ENCODE peak calls at places on chromosomes 4 and X, in nine cellular contexts. I is progenitor cell of endocrine pancreas, L is OCI-LY7, Q is GM13977, A is heart right ventricle, W is activated B cell treated with CpG ODN at 0.5 μM for 24 hours, F is lower leg skin, N is fibroblast of lung, U is astrocyte of the cerebellum. R is an unnamed sample.

GRCh38 chrX:48590203-48591103 is 6.8 kb upstream of the WDR13 start:
- DNase-seq in I (no peak), L (no peak), Q (no peak), A (no peak), W (no peak), F (no peak), N (peak), U (no peak), R (no peak)

GRCh38 chrX:23623797-23624196 is 43.5 kb upstream of the PRDX4 start:
- DNase-seq in I (no peak), L (no peak), Q (no peak), A (no peak), W (no peak), F (no peak), N (no peak), U (no peak), R (no peak)

GRCh38 chrX:9906919-9907318 is 60.2 kb upstream of the CLDN34 start:
- DNase-seq in I (no peak), L (no peak), Q (no peak), A (no peak), W (no peak), F (no peak), N (no peak), U (no peak), R (no peak)

GRCh38 chr4:168514249-168514852 is 17.5 kb downstream of the PALLD start:
- DNase-seq in I (no peak), L (peak), Q (peak), A (no peak), W (no peak), F (no peak), N (peak), U (peak), R (no peak)

GRCh38 chr4:60313616-60314015 is 886.5 kb upstream of the ADGRL3 start:
- DNase-seq in I (no peak), L (no peak), Q (no peak), A (no peak), W (no peak), F (no peak), N (peak), U (peak), R (no peak)

GRCh38 chr4:184845367-184846011 is 19.7 kb upstream of the ACSL1 start:
- DNase-seq in I (no peak), L (no peak), Q (no peak), A (no peak), W (no peak), F (no peak), N (peak), U (peak), R (no peak)

GRCh38 chr4:102438396-102438795 is 62.8 kb upstream of the NFKB1 start:
- DNase-seq in I (no peak), L (no peak), Q (no peak), A (no peak), W (no peak), F (no peak), N (peak), U (no peak), R (no peak)

GRCh38 chr4:11729548-11729947 is 300.9 kb upstream of the HS3ST1 start:
- DNase-seq in I (no peak), L (no peak), Q (no peak), A (no peak), W (no peak), F (no peak), N (peak), U (no peak), R (no peak)

GRCh38 chr4:76783836-76784235 is 114.1 kb downstream of the SOWAHB start:
- DNase-seq in I (no peak), L (no peak), Q (no peak), A (no peak), W (no peak), F (no peak), N (peak), U (no peak), R (no peak)

GRCh38 chrX:50081282-50081955 is 119.4 kb downstream of the AKAP4 start:
- DNase-seq in I (no peak), L (no peak), Q (no peak), A (peak), W (no peak), F (no peak), N (no peak), U (no peak), R (no peak)

GRCh38 chrX:154711264-154711663 is 39.6 kb downstream of the GAB3 start:
- DNase-seq in I (no peak), L (no peak), Q (no peak), A (no peak), W (no peak), F (no peak), N (no peak), U (no peak), R (no peak)

GRCh38 chr4:99863-100262 is 24.4 kb upstream of the ZNF718 start:
- DNase-seq in I (no peak), L (no peak), Q (no peak), A (no peak), W (no peak), F (no peak), N (peak), U (no peak), R (no peak)

GRCh38 chrX:139831689-139832456 is 101.0 kb downstream of the ATP11C start:
- DNase-seq in I (no peak), L (no peak), Q (no peak), A (peak), W (no peak), F (peak), N (peak), U (peak), R (no peak)

GRCh38 chrX:2261838-2262678 is 238.7 kb downstream of the DHRSX start:
- DNase-seq in I (no peak), L (no peak), Q (no peak), A (no peak), W (no peak), F (no peak), N (peak), U (peak), R (no peak)

GRCh38 chr4:122709236-122709635 is 23.3 kb upstream of the BBS12 start:
- DNase-seq in I (no peak), L (no peak), Q (no peak), A (no peak), W (no peak), F (no peak), N (no peak), U (no peak), R (no peak)

GRCh38 chr4:95505149-95505548 is 43.6 kb downstream of the UNC5C start:
- DNase-seq in I (no peak), L (no peak), Q (no peak), A (no peak), W (no peak), F (no peak), N (peak), U (peak), R (no peak)

GRCh38 chr4:38224850-38225249 is 264.7 kb downstream of the PTTG2 start:
- DNase-seq in I (no peak), L (no peak), Q (no peak), A (no peak), W (no peak), F (no peak), N (no peak), U (no peak), R (no peak)

GRCh38 chrX:129932792-129933321 is 26.9 kb downstream of the UTP14A start:
- DNase-seq in I (no peak), L (no peak), Q (no peak), A (peak), W (no peak), F (no peak), N (no peak), U (no peak), R (no peak)

GRCh38 chr4:86092684-86093083 is 267.2 kb downstream of the MAPK10 start:
- DNase-seq in I (no peak), L (no peak), Q (no peak), A (no peak), W (no peak), F (no peak), N (peak), U (peak), R (no peak)

GRCh38 chr4:134906404-134907023 is 704.9 kb upstream of the PABPC4L start:
- DNase-seq in I (no peak), L (no peak), Q (no peak), A (no peak), W (no peak), F (no peak), N (peak), U (peak), R (no peak)

GRCh38 chr4:120977435-120977997 is 55.0 kb upstream of the PRDM5 start:
- DNase-seq in I (no peak), L (peak), Q (peak), A (no peak), W (no peak), F (no peak), N (peak), U (peak), R (no peak)

GRCh38 chr4:137543198-137543597 is 10.9 kb upstream of the PCDH18 start:
- DNase-seq in I (no peak), L (no peak), Q (no peak), A (no peak), W (no peak), F (no peak), N (no peak), U (no peak), R (no peak)

GRCh38 chr4:6688879-6689505 is 4.7 kb upstream of the S100P start:
- DNase-seq in I (peak), L (no peak), Q (peak), A (no peak), W (no peak), F (no peak), N (peak), U (peak), R (peak)
- TF ChIP-seq CTCF in I (peak), L (no peak), Q (no peak), A (no peak), W (no peak), F (no peak), N (no peak), U (no peak), R (no peak)

GRCh38 chr4:24910504-24910903 is 2.3 kb downstream of the CCDC149 start:
- DNase-seq in I (no peak), L (no peak), Q (no peak), A (no peak), W (no peak), F (no peak), N (peak), U (no peak), R (no peak)

GRCh38 chr4:24913099-24913445 is 230 bp upstream of the CCDC149 start:
- DNase-seq in I (no peak), L (no peak), Q (no peak), A (no peak), W (no peak), F (no peak), N (no peak), U (no peak), R (no peak)

GRCh38 chr4:24914460-24914859 is 1.6 kb upstream of the CCDC149 start:
- DNase-seq in I (no peak), L (no peak), Q (no peak), A (no peak), W (no peak), F (no peak), N (no peak), U (no peak), R (no peak)

GRCh38 chr4:24915121-24915922 is 2.5 kb upstream of the CCDC149 start:
- DNase-seq in I (no peak), L (no peak), Q (peak), A (no peak), W (no peak), F (no peak), N (peak), U (no peak), R (no peak)

GRCh38 chr4:24912252-24913098 is at the start of gene CCDC149:
- DNase-seq in I (peak), L (no peak), Q (peak), A (peak), W (no peak), F (no peak), N (peak), U (no peak), R (no peak)
- TF ChIP-seq CTCF in I (peak), L (no peak), Q (no peak), A (peak), W (no peak), F (no peak), N (no peak), U (peak), R (no peak)

DNA sequence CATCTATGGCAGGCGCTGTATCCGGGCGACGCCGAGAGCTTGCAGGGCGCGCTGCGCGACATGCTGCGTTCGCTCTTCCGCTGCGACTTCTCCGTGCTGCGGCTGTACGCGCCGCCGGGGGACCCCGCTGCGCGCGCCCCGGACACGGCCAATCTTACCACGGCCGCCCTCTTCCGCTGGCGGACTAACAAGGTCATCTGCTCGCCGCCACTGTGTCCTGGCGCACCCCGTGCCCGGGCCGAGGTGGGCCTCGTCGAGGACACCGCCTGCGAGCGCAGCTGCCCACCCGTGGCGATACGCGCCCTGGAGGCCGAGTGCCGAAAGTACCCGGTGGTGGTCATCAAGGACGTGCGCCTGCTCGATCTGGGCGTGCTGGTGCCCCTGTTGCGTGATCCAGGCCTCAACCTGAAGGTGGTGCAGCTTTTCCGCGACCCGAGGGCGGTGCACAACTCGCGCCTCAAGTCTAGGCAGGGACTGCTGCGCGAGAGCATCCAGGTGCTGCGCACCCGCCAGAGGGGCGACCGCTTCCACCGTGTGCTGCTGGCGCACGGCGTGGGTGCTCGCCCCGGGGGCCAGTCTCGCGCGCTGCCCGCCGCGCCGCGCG is 874 bp downstream of the CHST7 start:
- DNase-seq in I (peak), L (peak), Q (peak), A (no peak), W (no peak), F (no peak), N (peak), U (no peak), R (peak)
- TF ChIP-seq CTCF in I (no peak), L (peak), Q (no peak), A (no peak), W (no peak), F (no peak), N (no peak), U (no peak), R (no peak)

GRCh38 chr4:108155373-108155772 is 13.4 kb downstream of the LEF1 start:
- DNase-seq in I (no peak), L (no peak), Q (no peak), A (no peak), W (no peak), F (no peak), N (peak), U (peak), R (no peak)
- TF ChIP-seq CTCF in I (no peak), L (no peak), Q (no peak), A (peak), W (no peak), F (no peak), N (no peak), U (peak), R (no peak)

GRCh38 chrX:152913354-152913753 is 15.5 kb downstream of the ZNF185 start:
- DNase-seq in I (no peak), L (no peak), Q (no peak), A (no peak), W (no peak), F (no peak), N (no peak), U (no peak), R (no peak)

GRCh38 chrX:152912641-152913040 is 14.8 kb downstream of the ZNF185 start:
- DNase-seq in I (no peak), L (no peak), Q (no peak), A (no peak), W (no peak), F (no peak), N (no peak), U (no peak), R (no peak)

GRCh38 chrX:152913915-152914314 is 16.0 kb downstream of the ZNF185 start:
- DNase-seq in I (no peak), L (no peak), Q (no peak), A (no peak), W (no peak), F (no peak), N (no peak), U (no peak), R (no peak)

GRCh38 chrX:152915541-152916241 is 17.8 kb downstream of the ZNF185 start:
- DNase-seq in I (peak), L (peak), Q (peak), A (no peak), W (peak), F (no peak), N (peak), U (peak), R (no peak)

GRCh38 chrX:152912121-152912520 is 14.3 kb downstream of the ZNF185 start:
- DNase-seq in I (no peak), L (no peak), Q (no peak), A (no peak), W (no peak), F (no peak), N (no peak), U (no peak), R (no peak)
- TF ChIP-seq CTCF in I (no peak), L (peak), Q (peak), A (peak), W (no peak), F (no peak), N (no peak), U (no peak), R (no peak)

DNA sequence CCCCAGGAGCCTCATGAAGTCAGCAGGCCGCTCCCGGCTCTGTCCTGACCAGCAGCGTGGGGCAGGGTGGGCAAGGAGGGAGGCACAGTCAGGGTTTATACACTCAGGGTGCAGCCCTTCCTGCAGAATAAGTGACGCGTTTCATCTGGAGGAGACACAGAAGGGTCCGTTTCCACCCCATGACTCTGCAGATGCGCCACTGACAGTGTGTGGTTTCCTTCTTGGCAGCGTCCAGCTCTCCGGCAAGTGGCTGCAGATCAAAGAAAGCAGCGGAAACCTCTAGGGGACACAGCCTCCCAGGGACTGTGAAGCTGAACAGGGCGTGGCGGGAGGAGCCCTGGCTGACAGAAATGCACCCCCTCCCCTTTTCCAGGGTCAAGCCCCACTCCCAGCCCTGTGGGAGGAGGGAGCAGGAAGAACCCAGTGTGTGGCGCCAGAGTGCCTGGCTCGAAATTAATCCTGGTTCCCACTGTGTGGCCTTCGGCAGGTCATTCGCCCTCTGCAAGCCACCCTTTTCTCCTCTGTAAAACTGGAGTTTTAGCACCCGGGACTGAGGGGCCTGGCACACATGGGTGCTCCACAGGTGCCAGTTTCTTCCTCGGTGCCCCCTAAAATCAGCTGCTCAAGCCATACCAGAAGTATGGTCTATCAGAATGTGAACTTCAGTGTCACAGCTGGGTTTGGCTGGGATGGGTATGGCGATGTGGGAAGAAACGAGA is 17.3 kb upstream of the TBC1D14 start:
- DNase-seq in I (no peak), L (no peak), Q (peak), A (peak), W (no peak), F (peak), N (peak), U (no peak), R (no peak)
- TF ChIP-seq CTCF in I (no peak), L (no peak), Q (peak), A (peak), W (no peak), F (no peak), N (peak), U (peak), R (no peak)

GRCh38 chrX:113741744-113742143 is 842.1 kb upstream of the HTR2C start:
- DNase-seq in I (no peak), L (peak), Q (no peak), A (no peak), W (no peak), F (no peak), N (peak), U (peak), R (no peak)
- TF ChIP-seq CTCF in I (peak), L (peak), Q (no peak), A (no peak), W (no peak), F (no peak), N (no peak), U (peak), R (no peak)

DNA sequence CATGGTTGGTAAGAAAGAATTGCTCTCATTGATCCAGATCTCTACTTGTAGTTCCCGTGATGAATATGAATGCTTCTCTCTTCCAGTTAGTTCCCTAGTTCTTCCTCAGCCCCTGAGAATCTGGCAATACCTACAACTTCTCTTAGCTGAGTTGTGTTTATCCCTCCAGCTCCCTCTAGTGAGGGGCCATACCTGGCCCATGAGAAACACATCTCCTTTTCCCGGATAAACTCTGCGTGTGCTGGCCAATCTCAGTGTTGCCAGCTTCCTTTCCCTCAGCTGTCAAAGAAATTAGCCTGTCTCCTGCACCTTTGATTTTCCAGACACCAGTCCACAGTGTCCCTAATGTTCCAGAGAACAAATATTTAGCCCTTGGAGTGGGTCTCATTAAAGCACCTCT is 5.7 kb downstream of the CBLL2 start:
- DNase-seq in I (no peak), L (no peak), Q (no peak), A (no peak), W (no peak), F (no peak), N (no peak), U (no peak), R (no peak)
- TF ChIP-seq CTCF in I (peak), L (no peak), Q (no peak), A (no peak), W (no peak), F (no peak), N (no peak), U (no peak), R (no peak)